ENCODE peak calls at places on chromosome 21, in six cellular contexts. F, W, A, D, U and I are unnamed samples.

GRCh38 chr21:30625449-30625848 is 5.0 kb downstream of the KRTAP20-4 start:
- DNase-seq in F (no peak), W (no peak), A (no peak), D (no peak), U (no peak), I (no peak)

GRCh38 chr21:42350899-42351543 is at the start of gene TFF2:
- DNase-seq in F (no peak), W (no peak), A (no peak), D (peak; percentile 49), U (peak; percentile 38), I (no peak)

GRCh38 chr21:44977616-44978340 is 37.9 kb downstream of the SLX9 start:
- DNase-seq in F (no peak), W (no peak), A (no peak), D (no peak), U (no peak), I (no peak)

GRCh38 chr21:28737671-28738279 is 254.9 kb downstream of the LTN1 start:
- DNase-seq in F (peak; percentile 58), W (no peak), A (no peak), D (no peak), U (no peak), I (peak; percentile 30)

GRCh38 chr21:26961704-26962103 is 5.2 kb downstream of the ADAMTS5 start:
- DNase-seq in F (no peak), W (peak; percentile 46), A (no peak), D (no peak), U (no peak), I (peak; percentile 13)

GRCh38 chr21:30072496-30072895 is 94.1 kb downstream of the CLDN17 start:
- DNase-seq in F (peak; percentile 48), W (peak; percentile 52), A (no peak), D (peak; percentile 22), U (no peak), I (peak; percentile 73)

GRCh38 chr21:29377266-29377665 is 78.5 kb downstream of the BACH1 start:
- DNase-seq in F (no peak), W (no peak), A (no peak), D (no peak), U (no peak), I (no peak)

GRCh38 chr21:39251326-39251725 is 62.1 kb downstream of the BRWD1 start:
- DNase-seq in F (peak; percentile 12), W (peak; percentile 34), A (no peak), D (no peak), U (no peak), I (no peak)

GRCh38 chr21:18164933-18165332 is 79.7 kb upstream of the CHODL start:
- DNase-seq in F (no peak), W (no peak), A (no peak), D (no peak), U (no peak), I (peak; percentile 84)

GRCh38 chr21:20737227-20737626 is 261.0 kb upstream of the NCAM2 start:
- DNase-seq in F (no peak), W (no peak), A (no peak), D (no peak), U (no peak), I (no peak)

GRCh38 chr21:20741445-20741844 is 256.8 kb upstream of the NCAM2 start:
- DNase-seq in F (no peak), W (no peak), A (no peak), D (no peak), U (no peak), I (no peak)

DNA sequence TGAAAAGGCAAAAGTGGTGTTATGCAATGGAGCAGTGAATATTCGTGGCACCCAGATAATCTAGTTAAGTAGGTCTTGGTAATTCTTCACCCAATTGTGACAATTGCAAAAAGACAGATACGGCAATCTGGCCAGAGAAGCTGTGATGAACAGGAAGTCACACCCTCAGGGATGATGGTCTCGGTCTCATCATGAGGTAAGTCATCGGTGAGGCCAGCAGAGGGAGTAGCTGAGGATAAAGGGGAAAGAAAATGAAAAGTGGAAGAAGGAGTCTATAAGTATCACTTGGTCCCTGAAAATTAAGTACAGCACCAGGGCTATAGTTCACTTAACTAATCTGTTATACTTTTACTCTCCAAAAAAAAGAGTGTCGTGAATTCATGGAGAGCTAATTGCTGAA is 258.8 kb upstream of the NCAM2 start:
- DNase-seq in F (no peak), W (no peak), A (no peak), D (no peak), U (no peak), I (peak; percentile 13)
- TF ChIP-seq CTCF in F (no peak), W (peak; percentile 15), A (no peak), D (peak; percentile 23), U (no peak), I (no peak)

DNA sequence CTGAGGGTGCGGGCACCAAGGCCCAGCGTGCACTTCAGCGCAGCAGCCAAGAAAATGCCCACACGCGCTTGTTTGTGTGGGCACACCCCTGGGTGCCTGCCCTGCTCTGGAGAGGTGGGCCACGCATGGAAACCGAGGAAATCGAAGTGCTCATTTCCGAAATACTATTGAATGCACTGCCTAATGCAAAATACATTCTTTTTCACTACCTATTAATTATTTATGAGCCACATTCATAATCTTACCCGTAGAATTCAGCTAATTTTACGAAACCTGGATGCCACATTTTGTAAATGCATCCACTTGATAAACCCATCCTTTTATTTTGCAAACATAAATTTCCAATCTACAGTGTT is 4.8 kb downstream of the DSCAM start:
- DNase-seq in F (no peak), W (no peak), A (no peak), D (no peak), U (no peak), I (no peak)
- TF ChIP-seq CTCF in F (no peak), W (no peak), A (no peak), D (no peak), U (no peak), I (no peak)

GRCh38 chr21:37496972-37497371 is 130.4 kb downstream of the DYRK1A start:
- DNase-seq in F (peak; percentile 39), W (peak; percentile 25), A (no peak), D (no peak), U (no peak), I (peak; percentile 14)
- TF ChIP-seq CTCF in F (peak; percentile 27), W (peak; percentile 7), A (peak; percentile 37), D (peak; percentile 57), U (peak; percentile 35), I (peak; percentile 30)

DNA sequence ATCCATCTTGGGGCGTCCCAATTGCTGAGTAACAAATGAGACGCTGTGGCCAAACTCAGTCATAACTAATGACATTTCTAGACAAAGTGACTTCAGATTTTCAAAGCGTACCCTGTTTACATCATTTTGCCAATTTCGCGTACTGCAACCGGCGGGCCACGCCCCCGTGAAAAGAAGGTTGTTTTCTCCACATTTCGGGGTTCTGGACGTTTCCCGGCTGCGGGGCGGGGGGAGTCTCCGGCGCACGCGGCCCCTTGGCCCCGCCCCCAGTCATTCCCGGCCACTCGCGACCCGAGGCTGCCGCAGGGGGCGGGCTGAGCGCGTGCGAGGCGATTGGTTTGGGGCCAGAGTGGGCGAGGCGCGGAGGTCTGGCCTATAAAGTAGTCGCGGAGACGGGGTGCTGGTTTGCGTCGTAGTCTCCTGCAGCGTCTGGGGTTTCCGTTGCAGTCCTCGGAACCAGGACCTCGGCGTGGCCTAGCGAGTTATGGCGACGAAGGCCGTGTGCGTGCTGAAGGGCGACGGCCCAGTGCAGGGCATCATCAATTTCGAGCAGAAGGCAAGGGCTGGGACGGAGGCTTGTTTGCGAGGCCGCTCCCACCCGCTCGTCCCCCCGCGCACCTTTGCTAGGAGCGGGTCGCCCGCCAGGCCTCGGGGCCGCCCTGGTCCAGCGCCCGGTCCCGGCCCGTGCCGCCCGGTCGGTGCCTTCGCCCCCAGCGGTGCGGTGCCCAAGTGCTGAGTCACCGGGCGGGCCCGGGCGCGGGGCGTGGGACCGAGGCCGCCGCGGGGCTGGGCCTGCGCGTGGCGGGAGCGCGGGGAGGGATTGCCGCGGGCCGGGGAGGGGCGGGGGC is at the start of gene SOD1:
- DNase-seq in F (peak; percentile 91), W (peak; percentile 87), A (peak; percentile 72), D (peak; percentile 90), U (peak; percentile 97), I (peak; percentile 93)
- TF ChIP-seq CTCF in F (no peak), W (no peak), A (no peak), D (peak; percentile 15), U (peak; percentile 32), I (no peak)

GRCh38 chr21:34112316-34113033 is 39.1 kb downstream of the MRPS6 start:
- DNase-seq in F (no peak), W (no peak), A (no peak), D (no peak), U (no peak), I (no peak)

GRCh38 chr21:34105947-34106541 is 32.7 kb downstream of the MRPS6 start:
- DNase-seq in F (no peak), W (no peak), A (no peak), D (no peak), U (no peak), I (no peak)

GRCh38 chr21:34107606-34108005 is 34.2 kb downstream of the MRPS6 start:
- DNase-seq in F (no peak), W (no peak), A (no peak), D (no peak), U (no peak), I (no peak)

GRCh38 chr21:34110594-34111202 is 37.3 kb downstream of the MRPS6 start:
- DNase-seq in F (no peak), W (no peak), A (no peak), D (no peak), U (no peak), I (no peak)

DNA sequence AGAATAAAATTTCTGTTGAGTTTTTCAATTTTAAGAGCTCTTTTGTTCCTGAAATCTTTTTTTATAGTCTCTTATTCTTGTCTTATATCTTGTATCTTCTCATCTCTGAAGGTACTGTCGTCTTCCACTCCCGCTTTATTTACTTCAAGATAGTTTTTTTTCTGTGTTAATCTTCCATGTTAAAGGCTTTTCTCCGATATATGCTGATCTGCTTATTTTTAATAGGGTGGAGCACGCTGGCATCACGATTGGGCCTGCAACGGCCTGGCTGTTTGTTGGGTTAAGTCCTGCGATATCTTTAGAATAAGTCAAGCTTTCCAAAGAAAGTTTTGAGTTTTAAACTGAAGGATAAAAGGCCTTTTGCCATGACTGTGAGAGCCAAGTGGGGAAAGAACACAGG is 35.7 kb downstream of the MRPS6 start:
- DNase-seq in F (no peak), W (no peak), A (no peak), D (no peak), U (no peak), I (no peak)
- TF ChIP-seq CTCF in F (no peak), W (no peak), A (no peak), D (no peak), U (no peak), I (no peak)

DNA sequence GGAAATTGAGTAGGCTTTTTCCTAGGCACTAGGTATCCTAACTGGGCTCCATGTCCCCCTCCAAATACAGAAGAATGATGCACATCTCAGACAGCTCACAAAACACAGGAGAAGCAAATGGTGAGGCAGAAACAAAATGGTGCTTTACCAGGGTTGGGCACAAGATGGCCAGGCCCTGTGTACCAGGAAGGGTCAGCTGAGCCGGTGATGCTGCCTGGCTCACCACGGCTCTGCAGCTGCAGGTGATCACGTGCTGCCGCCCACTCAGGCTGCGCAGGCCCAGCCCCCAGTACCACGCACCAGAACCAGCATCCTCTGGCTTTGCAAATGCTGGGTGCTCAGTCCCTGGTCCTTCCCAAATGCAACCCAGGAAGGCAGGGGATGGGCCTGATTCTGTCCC is 998 bp upstream of the DSCAM start:
- DNase-seq in F (no peak), W (no peak), A (no peak), D (no peak), U (no peak), I (no peak)
- TF ChIP-seq CTCF in F (no peak), W (no peak), A (no peak), D (no peak), U (no peak), I (no peak)